ENCODE peak calls at places on chromosomes 7 and 10, in four cellular contexts. One of them, this sample, is unnamed.
A peak's percentile ranks its signal among the peaks of the same experiment; 100 is the strongest.

GRCh38 chr10:26792780-26793495 is 67.8 kb downstream of the ABI1 start:
- DNase-seq in K562: no peak
- DNase-seq in H1: no peak
- DNase-seq in HepG2: no peak
- DNase-seq in this sample: no peak

GRCh38 chr7:124702385-124702784 is 63.2 kb downstream of the GPR37 start:
- DNase-seq in K562: no peak
- DNase-seq in H1: no peak
- DNase-seq in HepG2: no peak
- DNase-seq in this sample: no peak

GRCh38 chr10:86785021-86785420 is 28.6 kb downstream of the BMPR1A start:
- DNase-seq in K562: no peak
- DNase-seq in H1: no peak
- DNase-seq in HepG2: no peak
- DNase-seq in this sample: no peak

GRCh38 chr7:159042084-159042483 is 102.6 kb downstream of the VIPR2 start:
- DNase-seq in K562: no peak
- DNase-seq in H1: peak; percentile 13
- DNase-seq in HepG2: no peak
- DNase-seq in this sample: no peak

GRCh38 chr10:16716051-16716450 is 101.2 kb downstream of the RSU1 start:
- DNase-seq in K562: no peak
- DNase-seq in H1: no peak
- DNase-seq in HepG2: no peak
- DNase-seq in this sample: no peak

GRCh38 chr7:37287093-37287492 is 161.6 kb downstream of the ELMO1 start:
- DNase-seq in K562: no peak
- DNase-seq in H1: no peak
- DNase-seq in HepG2: no peak
- DNase-seq in this sample: no peak

GRCh38 chr10:15293862-15294835 is 76.9 kb downstream of the FAM171A1 start:
- DNase-seq in K562: no peak
- DNase-seq in H1: no peak
- DNase-seq in HepG2: no peak
- DNase-seq in this sample: no peak

GRCh38 chr10:122656308-122656705 is 43.3 kb downstream of the C10orf120 start:
- DNase-seq in K562: no peak
- DNase-seq in H1: no peak
- DNase-seq in HepG2: no peak
- DNase-seq in this sample: no peak

GRCh38 chr7:95989301-95989700 is 216.9 kb downstream of the DYNC1I1 start:
- DNase-seq in K562: no peak
- DNase-seq in H1: no peak
- DNase-seq in HepG2: no peak
- DNase-seq in this sample: no peak

GRCh38 chr7:99014113-99014985 is 129.6 kb downstream of the SMURF1 start:
- DNase-seq in K562: no peak
- DNase-seq in H1: no peak
- DNase-seq in HepG2: no peak
- DNase-seq in this sample: no peak

GRCh38 chr10:130301026-130301892 is 165.1 kb downstream of the GLRX3 start:
- DNase-seq in K562: no peak
- DNase-seq in H1: no peak
- DNase-seq in HepG2: no peak
- DNase-seq in this sample: no peak

GRCh38 chr10:112456533-112456932 is 9.5 kb downstream of the VTI1A start:
- DNase-seq in K562: no peak
- DNase-seq in H1: no peak
- DNase-seq in HepG2: peak; percentile 9
- DNase-seq in this sample: no peak

GRCh38 chr7:134458341-134458805 is 527 bp downstream of the AKR1B1 start:
- DNase-seq in K562: no peak
- DNase-seq in H1: peak; percentile 79
- DNase-seq in HepG2: peak; percentile 49
- DNase-seq in this sample: peak; percentile 74

GRCh38 chr7:151581741-151582140 is 62.0 kb upstream of the RHEB start:
- DNase-seq in K562: no peak
- DNase-seq in H1: no peak
- DNase-seq in HepG2: no peak
- DNase-seq in this sample: no peak

GRCh38 chr7:151575471-151575870 is 55.8 kb upstream of the RHEB start:
- DNase-seq in K562: no peak
- DNase-seq in H1: no peak
- DNase-seq in HepG2: no peak
- DNase-seq in this sample: no peak

GRCh38 chr7:151579642-151580041 is 59.9 kb upstream of the RHEB start:
- DNase-seq in K562: no peak
- DNase-seq in H1: no peak
- DNase-seq in HepG2: no peak
- DNase-seq in this sample: no peak
- TF ChIP-seq ATF3 in K562: no peak
- TF ChIP-seq ATF3 in H1: no peak
- TF ChIP-seq ATF3 in HepG2: no peak
- TF ChIP-seq ATF3 in this sample: no peak

DNA sequence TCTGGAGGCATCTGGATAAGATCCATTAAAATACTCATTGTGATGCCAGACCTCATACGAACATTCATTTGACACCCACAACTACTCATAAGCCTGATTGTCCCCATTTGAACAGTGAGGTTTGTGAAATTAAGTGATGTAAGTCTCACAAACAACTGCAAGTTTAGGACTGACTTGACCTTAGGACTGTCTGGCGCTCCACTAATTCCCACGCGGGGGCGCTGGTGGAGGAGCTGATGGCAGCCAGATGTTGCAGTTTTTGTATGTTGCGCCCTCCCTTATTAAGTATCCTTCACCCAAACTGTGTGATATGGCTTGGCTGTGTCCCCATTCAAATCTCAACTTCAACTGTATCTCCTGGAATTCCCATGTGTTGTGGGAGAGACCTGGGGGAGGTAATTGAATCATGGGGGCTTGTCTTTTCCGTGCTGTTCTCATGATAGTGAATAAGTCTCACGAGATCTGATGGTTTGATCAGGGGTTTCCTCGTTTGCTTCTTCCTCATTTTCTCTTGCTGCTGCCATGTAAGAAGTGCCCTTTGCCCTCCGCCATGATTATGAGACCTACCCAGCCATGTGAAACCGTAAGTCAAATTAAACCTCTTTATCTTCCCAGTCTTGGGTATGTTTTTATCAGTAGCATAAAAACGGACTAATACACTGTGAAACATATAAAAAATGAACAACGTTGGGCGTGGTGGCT is 20.3 kb upstream of the TIAL1 start:
- DNase-seq in K562: peak; percentile 53
- DNase-seq in H1: peak; percentile 64
- DNase-seq in HepG2: peak; percentile 50
- DNase-seq in this sample: peak; percentile 63
- TF ChIP-seq JUN in K562: peak; percentile 27
- TF ChIP-seq JUN in H1: no peak
- TF ChIP-seq JUN in HepG2: no peak
- TF ChIP-seq JUN in this sample: no peak

GRCh38 chr10:101071266-101071884 is 9.6 kb downstream of the KAZALD1 start:
- DNase-seq in K562: no peak
- DNase-seq in H1: no peak
- DNase-seq in HepG2: no peak
- DNase-seq in this sample: no peak
- TF ChIP-seq ATF3 in K562: no peak
- TF ChIP-seq ATF3 in H1: no peak
- TF ChIP-seq ATF3 in HepG2: no peak
- TF ChIP-seq ATF3 in this sample: no peak

GRCh38 chr7:150903627-150904026 is 51.3 kb downstream of the AOC1 start:
- DNase-seq in K562: no peak
- DNase-seq in H1: no peak
- DNase-seq in HepG2: no peak
- DNase-seq in this sample: no peak
- TF ChIP-seq JUN in K562: no peak
- TF ChIP-seq JUN in H1: no peak
- TF ChIP-seq JUN in HepG2: no peak
- TF ChIP-seq JUN in this sample: no peak

GRCh38 chr7:141617280-141617679 is 66.1 kb downstream of the AGK start:
- DNase-seq in K562: no peak
- DNase-seq in H1: no peak
- DNase-seq in HepG2: no peak
- DNase-seq in this sample: no peak

DNA sequence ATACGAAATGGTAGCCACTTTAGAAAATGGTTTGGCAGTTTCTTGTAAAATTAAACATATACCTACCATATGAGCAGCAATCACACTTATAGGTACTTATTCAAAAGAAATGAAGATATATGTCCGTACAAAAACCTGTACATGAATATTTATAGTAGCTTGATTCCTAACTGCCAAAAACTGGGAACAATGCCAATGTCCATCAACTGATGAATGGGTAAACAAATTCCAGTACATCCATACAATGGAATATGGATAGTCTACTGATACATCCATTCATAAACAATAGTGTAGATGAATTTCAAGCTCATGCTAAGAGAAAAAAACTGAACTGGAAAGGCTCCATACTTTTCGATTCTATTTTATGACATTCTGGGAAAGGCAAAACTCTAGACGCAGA is 68.5 kb downstream of the AGK start:
- DNase-seq in K562: no peak
- DNase-seq in H1: no peak
- DNase-seq in HepG2: no peak
- DNase-seq in this sample: no peak
- TF ChIP-seq ATF3 in K562: no peak
- TF ChIP-seq ATF3 in H1: no peak
- TF ChIP-seq ATF3 in HepG2: no peak
- TF ChIP-seq ATF3 in this sample: no peak

DNA sequence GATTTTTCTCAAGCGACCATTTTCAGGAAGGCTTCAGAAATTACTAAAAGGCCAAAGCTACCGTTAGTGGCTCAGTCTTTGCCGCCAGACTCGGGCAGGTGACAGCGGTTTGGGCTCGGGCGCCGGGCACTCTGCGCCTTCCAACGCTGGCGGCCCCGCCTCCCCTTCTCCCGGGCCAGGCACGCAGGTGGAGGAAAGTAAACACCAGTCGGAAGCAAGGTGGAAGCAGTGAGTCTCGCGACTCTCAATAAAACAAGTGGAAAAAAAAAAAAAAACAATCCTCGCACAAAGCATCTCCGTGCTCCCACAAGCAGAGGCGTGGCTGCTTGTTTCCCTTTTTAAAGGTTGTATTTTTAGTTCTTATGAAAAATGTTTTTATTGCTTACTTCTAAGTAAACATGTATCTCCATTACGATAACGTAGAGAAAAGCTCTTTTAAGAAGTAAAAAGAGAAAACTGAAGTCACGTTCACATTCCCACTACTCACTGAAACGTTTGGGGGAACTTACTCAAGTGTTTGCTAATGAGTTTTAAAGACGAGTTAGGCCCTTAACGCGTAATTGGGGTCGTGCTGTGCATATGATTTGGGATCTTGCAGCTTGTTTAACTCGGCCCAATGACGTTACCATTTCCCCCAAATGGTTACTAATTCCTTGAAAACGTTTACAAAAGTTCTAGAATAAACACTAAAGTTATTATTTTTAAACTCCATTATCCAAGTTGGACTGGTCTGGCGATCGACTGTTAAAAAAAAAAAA is 904 bp downstream of the CDCA7L start:
- DNase-seq in K562: no peak
- DNase-seq in H1: peak; percentile 77
- DNase-seq in HepG2: no peak
- DNase-seq in this sample: peak; percentile 79
- TF ChIP-seq JUN in K562: no peak
- TF ChIP-seq JUN in H1: no peak
- TF ChIP-seq JUN in HepG2: no peak
- TF ChIP-seq JUN in this sample: no peak

GRCh38 chr10:123747426-123747825 is 81.3 kb downstream of the GPR26 start:
- DNase-seq in K562: no peak
- DNase-seq in H1: no peak
- DNase-seq in HepG2: no peak
- DNase-seq in this sample: no peak

GRCh38 chr10:123750901-123751300 is 84.7 kb downstream of the GPR26 start:
- DNase-seq in K562: no peak
- DNase-seq in H1: no peak
- DNase-seq in HepG2: no peak
- DNase-seq in this sample: no peak

GRCh38 chr10:123746927-123747326 is 80.8 kb downstream of the GPR26 start:
- DNase-seq in K562: no peak
- DNase-seq in H1: no peak
- DNase-seq in HepG2: no peak
- DNase-seq in this sample: peak; percentile 38

GRCh38 chr10:123746520-123746919 is 80.4 kb downstream of the GPR26 start:
- DNase-seq in K562: no peak
- DNase-seq in H1: no peak
- DNase-seq in HepG2: no peak
- DNase-seq in this sample: no peak

DNA sequence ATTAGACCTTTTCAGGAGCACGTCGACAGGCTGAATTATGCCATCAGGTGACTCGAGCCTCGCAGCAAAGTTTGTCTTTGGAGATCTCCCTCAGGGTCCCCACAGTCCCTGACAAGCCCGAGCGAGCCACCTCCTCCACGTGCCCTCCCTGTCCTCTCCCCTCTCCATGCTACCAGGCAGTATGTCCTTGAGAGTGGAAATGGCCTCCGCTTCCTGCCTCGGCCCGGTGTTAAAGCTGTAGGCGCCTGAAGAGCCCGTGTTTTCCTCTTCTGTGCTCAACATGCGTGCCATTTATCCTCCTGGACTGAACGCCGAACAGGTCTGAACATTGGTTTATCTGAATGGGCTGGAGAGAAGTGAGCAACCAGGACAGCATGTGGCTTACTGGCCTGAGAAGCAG is 82.6 kb downstream of the GPR26 start:
- DNase-seq in K562: no peak
- DNase-seq in H1: no peak
- DNase-seq in HepG2: no peak
- DNase-seq in this sample: no peak
- TF ChIP-seq ATF3 in K562: no peak
- TF ChIP-seq ATF3 in H1: no peak
- TF ChIP-seq ATF3 in HepG2: no peak
- TF ChIP-seq ATF3 in this sample: no peak

DNA sequence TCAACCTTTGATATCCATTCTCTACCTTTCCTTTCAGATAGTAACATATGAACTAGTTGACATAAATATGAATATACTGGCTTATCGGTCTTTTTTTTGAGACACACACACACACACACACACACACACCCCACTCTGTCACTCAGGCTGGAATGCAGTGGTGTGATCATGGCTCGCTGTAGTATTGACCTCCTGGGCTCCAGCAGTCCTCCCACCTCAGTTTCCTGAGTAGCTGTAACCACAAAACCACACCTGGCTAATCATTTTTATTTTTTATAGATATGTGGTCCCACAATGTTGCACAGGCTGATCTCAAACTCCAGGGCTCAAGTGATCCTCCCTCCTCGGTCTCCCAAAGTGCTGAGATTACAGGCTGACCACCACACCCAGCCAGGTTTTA is 14.2 kb upstream of the NT5C3A start:
- DNase-seq in K562: no peak
- DNase-seq in H1: no peak
- DNase-seq in HepG2: no peak
- DNase-seq in this sample: no peak
- TF ChIP-seq JUN in K562: no peak
- TF ChIP-seq JUN in H1: no peak
- TF ChIP-seq JUN in HepG2: no peak
- TF ChIP-seq JUN in this sample: no peak